ENCODE peak calls at places on chromosomes 11 and 22, in six cellular contexts. M, E, G, W, U and A are unnamed samples.
A peak's percentile ranks its signal among the peaks of the same experiment; 100 is the strongest.

GRCh38 chr11:87739766-87740165 is 435.5 kb downstream of the RAB38 start:
- DNase-seq in G (peak; percentile 1), E (no peak), M (no peak), U (no peak), W (no peak), A (no peak)

GRCh38 chr11:355581-356458 is 13.5 kb upstream of the B4GALNT4 start:
- DNase-seq in G (peak; percentile 94), W (peak; percentile 95), M (peak; percentile 99), E (peak; percentile 90), U (peak; percentile 82), A (peak; percentile 97)

GRCh38 chr11:71542856-71543743 is 5.1 kb upstream of the KRTAP5-9 start:
- DNase-seq in G (no peak), E (no peak), U (no peak), M (no peak), W (no peak), A (no peak)

GRCh38 chr11:32990481-32990880 is 25.2 kb upstream of the DEPDC7 start:
- DNase-seq in M (no peak), E (no peak), G (no peak), U (no peak), W (no peak), A (no peak)

GRCh38 chr11:8381871-8382396 is 118.3 kb upstream of the LMO1 start:
- DNase-seq in M (no peak), W (no peak), G (no peak), U (no peak), E (no peak), A (no peak)

GRCh38 chr11:62665630-62666258 is 632 bp downstream of the CSKMT start:
- DNase-seq in E (no peak), U (peak; percentile 67), M (peak; percentile 61), G (peak; percentile 66), W (peak; percentile 54), A (peak; percentile 53)

GRCh38 chr11:45165386-45165785 is 18.9 kb downstream of the PRDM11 start:
- DNase-seq in U (no peak), M (no peak), G (no peak), E (no peak), W (no peak), A (no peak)

GRCh38 chr11:21602734-21603133 is 590.2 kb upstream of the ANO5 start:
- DNase-seq in M (no peak), E (no peak), W (no peak), U (no peak), G (no peak), A (no peak)

GRCh38 chr11:105862736-105863367 is 159.2 kb downstream of the MSANTD4 start:
- DNase-seq in G (peak; percentile 68), W (no peak), E (peak; percentile 36), U (no peak), M (no peak), A (no peak)

GRCh38 chr11:36426226-36426848 is 83.7 kb downstream of the TRAF6 start:
- DNase-seq in E (no peak), M (no peak), U (no peak), W (no peak), G (no peak), A (no peak)

GRCh38 chr11:115166826-115167225 is 337.4 kb downstream of the CADM1 start:
- DNase-seq in G (no peak), E (no peak), U (no peak), M (no peak), W (no peak), A (no peak)

GRCh38 chr11:74307409-74307808 is 4.0 kb downstream of the P4HA3 start:
- DNase-seq in W (no peak), M (no peak), U (no peak), E (no peak), G (peak; percentile 68), A (no peak)

GRCh38 chr11:32396331-32396730 is 39.0 kb downstream of the WT1 start:
- DNase-seq in M (no peak), U (no peak), W (no peak), E (no peak), G (no peak), A (no peak)

GRCh38 chr11:61645179-61645868 is 34.9 kb upstream of the DAGLA start:
- DNase-seq in U (peak; percentile 74), E (no peak), W (no peak), M (no peak), G (peak; percentile 19), A (peak; percentile 57)

GRCh38 chr11:65615950-65616574 is 486 bp downstream of the PCNX3 start:
- DNase-seq in W (no peak), M (no peak), U (peak; percentile 27), E (peak; percentile 47), G (no peak), A (no peak)

GRCh38 chr22:44532466-44533025 is 34.5 kb upstream of the RTL6 start:
- DNase-seq in W (no peak), U (no peak), G (no peak), M (no peak), E (no peak), A (no peak)

GRCh38 chr11:67483498-67483798 is 622 bp downstream of the AIP start:
- DNase-seq in E (no peak), M (no peak), W (no peak), G (no peak), U (no peak), A (no peak)

GRCh38 chr11:67483901-67484665 is 1.3 kb downstream of the AIP start:
- DNase-seq in U (peak; percentile 90), M (no peak), G (no peak), E (no peak), W (peak; percentile 11), A (no peak)

GRCh38 chr11:67484847-67485311 is 2.1 kb downstream of the AIP start:
- DNase-seq in M (peak; percentile 20), E (no peak), W (peak; percentile 57), U (no peak), G (no peak), A (peak; percentile 28)

GRCh38 chr11:67482275-67482735 is 521 bp upstream of the AIP start:
- DNase-seq in U (no peak), E (no peak), G (no peak), W (no peak), M (no peak), A (peak; percentile 62)

GRCh38 chr11:67482736-67483497 is at the start of gene AIP:
- DNase-seq in M (peak; percentile 98), U (peak; percentile 98), W (peak; percentile 98), G (peak; percentile 97), E (peak; percentile 95), A (peak; percentile 97)
- TF ChIP-seq POLR2A in M (peak; percentile 60), U (peak; percentile 70), W (peak; percentile 78), G (peak; percentile 77), E (peak; percentile 62), A (peak; percentile 64)

GRCh38 chr22:36579441-36579840 is 50.5 kb upstream of the EIF3D start:
- DNase-seq in E (no peak), G (no peak), W (no peak), U (no peak), M (no peak), A (peak; percentile 5)
- TF ChIP-seq CTCF in E (no peak), G (no peak), W (no peak), U (no peak), M (no peak), A (no peak)

DNA sequence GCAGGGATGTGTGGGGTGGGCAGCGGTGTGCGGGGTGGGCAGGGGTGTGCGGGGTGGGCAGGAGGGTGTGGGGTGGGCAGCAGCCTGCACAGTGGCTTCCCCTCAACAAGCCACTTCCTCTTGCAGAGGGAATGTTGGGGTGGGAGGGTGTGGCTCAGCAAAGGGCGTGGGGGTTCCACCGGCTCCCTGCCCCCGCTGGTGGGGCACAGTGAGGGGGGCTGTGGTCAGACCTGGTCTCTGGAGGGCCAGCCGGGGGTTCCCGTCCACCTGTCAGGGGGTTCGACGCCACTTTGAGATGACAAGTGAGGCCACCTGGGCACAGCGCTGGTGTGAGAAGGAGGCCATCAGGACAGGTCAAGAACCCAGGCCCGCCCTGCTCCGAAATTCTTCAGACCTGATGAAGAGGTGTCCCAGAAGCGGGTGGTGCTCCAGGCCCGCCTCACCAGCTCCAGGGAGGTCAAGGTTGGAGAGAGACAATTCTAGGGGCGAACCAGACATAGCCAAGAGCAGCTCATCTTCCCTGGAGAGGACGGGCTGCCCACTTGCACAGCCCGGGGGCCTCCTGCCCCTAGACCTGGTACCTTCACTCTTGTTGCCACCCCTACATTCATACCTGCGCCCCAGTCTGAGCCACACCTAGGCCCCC is 1.3 kb downstream of the C11orf21 start:
- DNase-seq in W (no peak), M (no peak), U (no peak), E (no peak), G (no peak), A (no peak)
- H3K27ac ChIP-seq in W (peak overlapping the region; percentile 40), M (no peak overlapping the region), U (no peak overlapping the region), E (no peak overlapping the region), G (no peak overlapping the region), A (peak overlapping the region; percentile 20)

DNA sequence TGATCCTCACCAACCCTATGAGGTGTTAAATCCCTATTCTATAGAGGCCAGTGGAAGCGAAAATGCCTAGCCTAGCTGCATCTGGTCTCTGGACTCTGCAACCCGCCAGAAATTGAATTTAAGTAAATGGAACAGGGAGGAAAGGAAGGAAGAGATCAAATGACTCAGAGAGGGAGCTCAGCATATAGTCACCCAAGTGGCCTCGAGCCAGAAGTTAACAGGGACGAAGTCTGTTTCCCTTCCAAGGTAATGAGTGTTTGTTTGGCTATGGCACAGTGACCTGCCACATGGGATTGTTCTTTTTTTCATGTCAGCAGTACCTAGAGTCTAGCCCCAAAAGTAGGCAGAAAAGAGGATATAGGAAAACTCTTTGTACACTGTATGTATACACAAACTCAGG is 66.3 kb downstream of the PAK1 start:
- DNase-seq in U (peak; percentile 74), G (peak; percentile 92), W (peak; percentile 80), M (no peak), E (peak; percentile 56), A (no peak)
- TF ChIP-seq POLR2A in U (no peak), G (no peak), W (no peak), M (no peak), E (no peak), A (no peak)